ENCODE peak calls at places on chromosomes 6 and 20, in six cellular contexts. One of them, this sample, is unnamed.

GRCh38 chr20:51313275-51313898 is 229.1 kb downstream of the NFATC2 start:
- DNase-seq in fibroblast of pulmonary artery: no peak
- DNase-seq in AG04450: no peak
- DNase-seq in amniotic stem cell: no peak
- DNase-seq in stimulated activated CD8-positive, alpha-beta memory T cell treated with anti-CD3 and anti-CD28 coated beads, Interleukin-12 subunit alpha, Interleukin-12 subunit beta, amount 100 ng/mL, for 4 hours: no peak
- DNase-seq in activated T-helper 1 cell treated with anti-CD3 and anti-CD28 coated beads, Interleukin-2, amount 50 U/mL, for 16 hours: no peak
- DNase-seq in this sample: no peak

GRCh38 chr20:32164984-32165735 is 42.4 kb downstream of the PLAGL2 start:
- DNase-seq in fibroblast of pulmonary artery: peak; percentile 94
- DNase-seq in AG04450: no peak
- DNase-seq in amniotic stem cell: no peak
- DNase-seq in stimulated activated CD8-positive, alpha-beta memory T cell treated with anti-CD3 and anti-CD28 coated beads, Interleukin-12 subunit alpha, Interleukin-12 subunit beta, amount 100 ng/mL, for 4 hours: no peak
- DNase-seq in activated T-helper 1 cell treated with anti-CD3 and anti-CD28 coated beads, Interleukin-2, amount 50 U/mL, for 16 hours: no peak
- DNase-seq in this sample: no peak

GRCh38 chr6:169169941-169170582 is 83.6 kb downstream of the THBS2 start:
- DNase-seq in fibroblast of pulmonary artery: no peak
- DNase-seq in AG04450: no peak
- DNase-seq in amniotic stem cell: no peak
- DNase-seq in stimulated activated CD8-positive, alpha-beta memory T cell treated with anti-CD3 and anti-CD28 coated beads, Interleukin-12 subunit alpha, Interleukin-12 subunit beta, amount 100 ng/mL, for 4 hours: no peak
- DNase-seq in activated T-helper 1 cell treated with anti-CD3 and anti-CD28 coated beads, Interleukin-2, amount 50 U/mL, for 16 hours: no peak
- DNase-seq in this sample: no peak

GRCh38 chr20:62087227-62087626 is 21.5 kb upstream of the TAF4 start:
- DNase-seq in fibroblast of pulmonary artery: no peak
- DNase-seq in AG04450: no peak
- DNase-seq in amniotic stem cell: no peak
- DNase-seq in stimulated activated CD8-positive, alpha-beta memory T cell treated with anti-CD3 and anti-CD28 coated beads, Interleukin-12 subunit alpha, Interleukin-12 subunit beta, amount 100 ng/mL, for 4 hours: no peak
- DNase-seq in activated T-helper 1 cell treated with anti-CD3 and anti-CD28 coated beads, Interleukin-2, amount 50 U/mL, for 16 hours: no peak
- DNase-seq in this sample: no peak

GRCh38 chr20:7790189-7790588 is 150.1 kb downstream of the HAO1 start:
- DNase-seq in fibroblast of pulmonary artery: peak; percentile 51
- DNase-seq in AG04450: no peak
- DNase-seq in amniotic stem cell: no peak
- DNase-seq in stimulated activated CD8-positive, alpha-beta memory T cell treated with anti-CD3 and anti-CD28 coated beads, Interleukin-12 subunit alpha, Interleukin-12 subunit beta, amount 100 ng/mL, for 4 hours: no peak
- DNase-seq in activated T-helper 1 cell treated with anti-CD3 and anti-CD28 coated beads, Interleukin-2, amount 50 U/mL, for 16 hours: no peak
- DNase-seq in this sample: no peak

GRCh38 chr20:35742741-35743523 is 872 bp upstream of the RBM39 start:
- DNase-seq in fibroblast of pulmonary artery: no peak
- DNase-seq in AG04450: no peak
- DNase-seq in amniotic stem cell: no peak
- DNase-seq in stimulated activated CD8-positive, alpha-beta memory T cell treated with anti-CD3 and anti-CD28 coated beads, Interleukin-12 subunit alpha, Interleukin-12 subunit beta, amount 100 ng/mL, for 4 hours: no peak
- DNase-seq in activated T-helper 1 cell treated with anti-CD3 and anti-CD28 coated beads, Interleukin-2, amount 50 U/mL, for 16 hours: no peak
- DNase-seq in this sample: no peak

GRCh38 chr20:16785221-16785620 is 37.1 kb downstream of the OTOR start:
- DNase-seq in fibroblast of pulmonary artery: peak; percentile 61
- DNase-seq in AG04450: no peak
- DNase-seq in amniotic stem cell: no peak
- DNase-seq in stimulated activated CD8-positive, alpha-beta memory T cell treated with anti-CD3 and anti-CD28 coated beads, Interleukin-12 subunit alpha, Interleukin-12 subunit beta, amount 100 ng/mL, for 4 hours: no peak
- DNase-seq in activated T-helper 1 cell treated with anti-CD3 and anti-CD28 coated beads, Interleukin-2, amount 50 U/mL, for 16 hours: no peak
- DNase-seq in this sample: no peak

GRCh38 chr6:93801101-93801847 is 381.9 kb upstream of the EPHA7 start:
- DNase-seq in fibroblast of pulmonary artery: no peak
- DNase-seq in AG04450: no peak
- DNase-seq in amniotic stem cell: no peak
- DNase-seq in stimulated activated CD8-positive, alpha-beta memory T cell treated with anti-CD3 and anti-CD28 coated beads, Interleukin-12 subunit alpha, Interleukin-12 subunit beta, amount 100 ng/mL, for 4 hours: no peak
- DNase-seq in activated T-helper 1 cell treated with anti-CD3 and anti-CD28 coated beads, Interleukin-2, amount 50 U/mL, for 16 hours: no peak
- DNase-seq in this sample: no peak

GRCh38 chr20:50350510-50351249 is 159.5 kb upstream of the PTPN1 start:
- DNase-seq in fibroblast of pulmonary artery: no peak
- DNase-seq in AG04450: no peak
- DNase-seq in amniotic stem cell: no peak
- DNase-seq in stimulated activated CD8-positive, alpha-beta memory T cell treated with anti-CD3 and anti-CD28 coated beads, Interleukin-12 subunit alpha, Interleukin-12 subunit beta, amount 100 ng/mL, for 4 hours: no peak
- DNase-seq in activated T-helper 1 cell treated with anti-CD3 and anti-CD28 coated beads, Interleukin-2, amount 50 U/mL, for 16 hours: no peak
- DNase-seq in this sample: no peak

GRCh38 chr6:6730831-6731230 is 142.3 kb downstream of the LY86 start:
- DNase-seq in fibroblast of pulmonary artery: peak; percentile 89
- DNase-seq in AG04450: peak; percentile 82
- DNase-seq in amniotic stem cell: peak; percentile 12
- DNase-seq in stimulated activated CD8-positive, alpha-beta memory T cell treated with anti-CD3 and anti-CD28 coated beads, Interleukin-12 subunit alpha, Interleukin-12 subunit beta, amount 100 ng/mL, for 4 hours: no peak
- DNase-seq in activated T-helper 1 cell treated with anti-CD3 and anti-CD28 coated beads, Interleukin-2, amount 50 U/mL, for 16 hours: no peak
- DNase-seq in this sample: no peak

GRCh38 chr6:139124887-139125672 is 9.8 kb upstream of the HECA start:
- DNase-seq in fibroblast of pulmonary artery: peak; percentile 87
- DNase-seq in AG04450: no peak
- DNase-seq in amniotic stem cell: no peak
- DNase-seq in stimulated activated CD8-positive, alpha-beta memory T cell treated with anti-CD3 and anti-CD28 coated beads, Interleukin-12 subunit alpha, Interleukin-12 subunit beta, amount 100 ng/mL, for 4 hours: peak; percentile 55
- DNase-seq in activated T-helper 1 cell treated with anti-CD3 and anti-CD28 coated beads, Interleukin-2, amount 50 U/mL, for 16 hours: peak; percentile 53
- DNase-seq in this sample: peak; percentile 45

GRCh38 chr6:161459008-161459407 is 185.1 kb upstream of the AGPAT4 start:
- DNase-seq in fibroblast of pulmonary artery: no peak
- DNase-seq in AG04450: no peak
- DNase-seq in amniotic stem cell: no peak
- DNase-seq in stimulated activated CD8-positive, alpha-beta memory T cell treated with anti-CD3 and anti-CD28 coated beads, Interleukin-12 subunit alpha, Interleukin-12 subunit beta, amount 100 ng/mL, for 4 hours: no peak
- DNase-seq in activated T-helper 1 cell treated with anti-CD3 and anti-CD28 coated beads, Interleukin-2, amount 50 U/mL, for 16 hours: no peak
- DNase-seq in this sample: no peak

GRCh38 chr20:62233684-62234083 is 4.6 kb upstream of the OSBPL2 start:
- DNase-seq in fibroblast of pulmonary artery: no peak
- DNase-seq in AG04450: no peak
- DNase-seq in amniotic stem cell: no peak
- DNase-seq in stimulated activated CD8-positive, alpha-beta memory T cell treated with anti-CD3 and anti-CD28 coated beads, Interleukin-12 subunit alpha, Interleukin-12 subunit beta, amount 100 ng/mL, for 4 hours: no peak
- DNase-seq in activated T-helper 1 cell treated with anti-CD3 and anti-CD28 coated beads, Interleukin-2, amount 50 U/mL, for 16 hours: no peak
- DNase-seq in this sample: no peak

GRCh38 chr20:46710149-46710913 is 882 bp downstream of the SLC2A10 start:
- DNase-seq in fibroblast of pulmonary artery: no peak
- DNase-seq in AG04450: no peak
- DNase-seq in amniotic stem cell: no peak
- DNase-seq in stimulated activated CD8-positive, alpha-beta memory T cell treated with anti-CD3 and anti-CD28 coated beads, Interleukin-12 subunit alpha, Interleukin-12 subunit beta, amount 100 ng/mL, for 4 hours: no peak
- DNase-seq in activated T-helper 1 cell treated with anti-CD3 and anti-CD28 coated beads, Interleukin-2, amount 50 U/mL, for 16 hours: no peak
- DNase-seq in this sample: no peak

GRCh38 chr6:128767150-128767549 is 115.8 kb upstream of the LAMA2 start:
- DNase-seq in fibroblast of pulmonary artery: no peak
- DNase-seq in AG04450: no peak
- DNase-seq in amniotic stem cell: no peak
- DNase-seq in stimulated activated CD8-positive, alpha-beta memory T cell treated with anti-CD3 and anti-CD28 coated beads, Interleukin-12 subunit alpha, Interleukin-12 subunit beta, amount 100 ng/mL, for 4 hours: no peak
- DNase-seq in activated T-helper 1 cell treated with anti-CD3 and anti-CD28 coated beads, Interleukin-2, amount 50 U/mL, for 16 hours: no peak
- DNase-seq in this sample: no peak

GRCh38 chr20:5067877-5068276 is 51.9 kb downstream of the PCNA start:
- DNase-seq in fibroblast of pulmonary artery: no peak
- DNase-seq in AG04450: no peak
- DNase-seq in amniotic stem cell: no peak
- DNase-seq in stimulated activated CD8-positive, alpha-beta memory T cell treated with anti-CD3 and anti-CD28 coated beads, Interleukin-12 subunit alpha, Interleukin-12 subunit beta, amount 100 ng/mL, for 4 hours: no peak
- DNase-seq in activated T-helper 1 cell treated with anti-CD3 and anti-CD28 coated beads, Interleukin-2, amount 50 U/mL, for 16 hours: no peak
- DNase-seq in this sample: no peak

GRCh38 chr6:43793875-43794242 is 23.8 kb downstream of the VEGFA start:
- DNase-seq in fibroblast of pulmonary artery: no peak
- DNase-seq in AG04450: no peak
- DNase-seq in amniotic stem cell: no peak
- DNase-seq in stimulated activated CD8-positive, alpha-beta memory T cell treated with anti-CD3 and anti-CD28 coated beads, Interleukin-12 subunit alpha, Interleukin-12 subunit beta, amount 100 ng/mL, for 4 hours: no peak
- DNase-seq in activated T-helper 1 cell treated with anti-CD3 and anti-CD28 coated beads, Interleukin-2, amount 50 U/mL, for 16 hours: no peak
- DNase-seq in this sample: no peak

GRCh38 chr6:35007016-35007415 is 118.0 kb downstream of the ANKS1A start:
- DNase-seq in fibroblast of pulmonary artery: no peak
- DNase-seq in AG04450: no peak
- DNase-seq in amniotic stem cell: no peak
- DNase-seq in stimulated activated CD8-positive, alpha-beta memory T cell treated with anti-CD3 and anti-CD28 coated beads, Interleukin-12 subunit alpha, Interleukin-12 subunit beta, amount 100 ng/mL, for 4 hours: no peak
- DNase-seq in activated T-helper 1 cell treated with anti-CD3 and anti-CD28 coated beads, Interleukin-2, amount 50 U/mL, for 16 hours: no peak
- DNase-seq in this sample: no peak

GRCh38 chr6:41027251-41027650 is 11.8 kb downstream of the UNC5CL start:
- DNase-seq in fibroblast of pulmonary artery: no peak
- DNase-seq in AG04450: no peak
- DNase-seq in amniotic stem cell: no peak
- DNase-seq in stimulated activated CD8-positive, alpha-beta memory T cell treated with anti-CD3 and anti-CD28 coated beads, Interleukin-12 subunit alpha, Interleukin-12 subunit beta, amount 100 ng/mL, for 4 hours: no peak
- DNase-seq in activated T-helper 1 cell treated with anti-CD3 and anti-CD28 coated beads, Interleukin-2, amount 50 U/mL, for 16 hours: no peak
- DNase-seq in this sample: no peak

GRCh38 chr6:28208180-28208659 is 16.9 kb upstream of the ZSCAN9 start:
- DNase-seq in fibroblast of pulmonary artery: no peak
- DNase-seq in AG04450: no peak
- DNase-seq in amniotic stem cell: no peak
- DNase-seq in stimulated activated CD8-positive, alpha-beta memory T cell treated with anti-CD3 and anti-CD28 coated beads, Interleukin-12 subunit alpha, Interleukin-12 subunit beta, amount 100 ng/mL, for 4 hours: no peak
- DNase-seq in activated T-helper 1 cell treated with anti-CD3 and anti-CD28 coated beads, Interleukin-2, amount 50 U/mL, for 16 hours: no peak
- DNase-seq in this sample: no peak

GRCh38 chr6:3987072-3987471 is 91.9 kb downstream of the FAM217A start:
- DNase-seq in fibroblast of pulmonary artery: peak; percentile 65
- DNase-seq in AG04450: no peak
- DNase-seq in amniotic stem cell: no peak
- DNase-seq in stimulated activated CD8-positive, alpha-beta memory T cell treated with anti-CD3 and anti-CD28 coated beads, Interleukin-12 subunit alpha, Interleukin-12 subunit beta, amount 100 ng/mL, for 4 hours: no peak
- DNase-seq in activated T-helper 1 cell treated with anti-CD3 and anti-CD28 coated beads, Interleukin-2, amount 50 U/mL, for 16 hours: no peak
- DNase-seq in this sample: no peak

GRCh38 chr20:21633829-21634228 is 71.6 kb upstream of the PAX1 start:
- DNase-seq in fibroblast of pulmonary artery: no peak
- DNase-seq in AG04450: no peak
- DNase-seq in amniotic stem cell: no peak
- DNase-seq in stimulated activated CD8-positive, alpha-beta memory T cell treated with anti-CD3 and anti-CD28 coated beads, Interleukin-12 subunit alpha, Interleukin-12 subunit beta, amount 100 ng/mL, for 4 hours: no peak
- DNase-seq in activated T-helper 1 cell treated with anti-CD3 and anti-CD28 coated beads, Interleukin-2, amount 50 U/mL, for 16 hours: no peak
- DNase-seq in this sample: no peak

GRCh38 chr6:157524735-157525134 is 143.7 kb downstream of the ZDHHC14 start:
- DNase-seq in fibroblast of pulmonary artery: no peak
- DNase-seq in AG04450: no peak
- DNase-seq in amniotic stem cell: no peak
- DNase-seq in stimulated activated CD8-positive, alpha-beta memory T cell treated with anti-CD3 and anti-CD28 coated beads, Interleukin-12 subunit alpha, Interleukin-12 subunit beta, amount 100 ng/mL, for 4 hours: no peak
- DNase-seq in activated T-helper 1 cell treated with anti-CD3 and anti-CD28 coated beads, Interleukin-2, amount 50 U/mL, for 16 hours: no peak
- DNase-seq in this sample: no peak